ENCODE peak calls at places on chromosomes 7 and 10, in nine cellular contexts. One of them, this sample, is unnamed.

GRCh38 chr10:91162495-91163268 is 57.8 kb upstream of the PCGF5 start:
- DNase-seq in HFFc6: peak
- DNase-seq in Right ventricle myocardium superior: peak
- DNase-seq in left ventricle myocardium superior: peak
- DNase-seq in suprapubic skin: peak
- DNase-seq in stimulated activated naive B cell treated with anti-CD40 and anti-IgM and Interleukin-4, amounts not matched to agents 10 μg/mL and 1 μg/mL and 100 μg/mL, for 72 hours: peak
- DNase-seq in IMR-90: peak
- DNase-seq in HEK293T: peak
- DNase-seq in mucosa of gallbladder: peak
- DNase-seq in this sample: peak

GRCh38 chr7:148669907-148670306 is 28.8 kb upstream of the CUL1 start:
- DNase-seq in HFFc6: no peak
- DNase-seq in Right ventricle myocardium superior: no peak
- DNase-seq in left ventricle myocardium superior: no peak
- DNase-seq in suprapubic skin: no peak
- DNase-seq in stimulated activated naive B cell treated with anti-CD40 and anti-IgM and Interleukin-4, amounts not matched to agents 10 μg/mL and 1 μg/mL and 100 μg/mL, for 72 hours: no peak
- DNase-seq in IMR-90: peak
- DNase-seq in HEK293T: no peak
- DNase-seq in mucosa of gallbladder: no peak
- DNase-seq in this sample: no peak

GRCh38 chr10:115827650-115828049 is 445.4 kb downstream of the GFRA1 start:
- DNase-seq in HFFc6: peak
- DNase-seq in Right ventricle myocardium superior: no peak
- DNase-seq in left ventricle myocardium superior: no peak
- DNase-seq in suprapubic skin: no peak
- DNase-seq in stimulated activated naive B cell treated with anti-CD40 and anti-IgM and Interleukin-4, amounts not matched to agents 10 μg/mL and 1 μg/mL and 100 μg/mL, for 72 hours: no peak
- DNase-seq in IMR-90: peak
- DNase-seq in HEK293T: no peak
- DNase-seq in mucosa of gallbladder: no peak
- DNase-seq in this sample: no peak

GRCh38 chr10:131427253-131427652 is 115.7 kb upstream of the TCERG1L start:
- DNase-seq in HFFc6: no peak
- DNase-seq in Right ventricle myocardium superior: no peak
- DNase-seq in left ventricle myocardium superior: no peak
- DNase-seq in suprapubic skin: no peak
- DNase-seq in stimulated activated naive B cell treated with anti-CD40 and anti-IgM and Interleukin-4, amounts not matched to agents 10 μg/mL and 1 μg/mL and 100 μg/mL, for 72 hours: no peak
- DNase-seq in IMR-90: no peak
- DNase-seq in HEK293T: no peak
- DNase-seq in mucosa of gallbladder: no peak
- DNase-seq in this sample: no peak

GRCh38 chr7:1567893-1568292 is 1.9 kb downstream of the PSMG3 start:
- DNase-seq in HFFc6: no peak
- DNase-seq in Right ventricle myocardium superior: no peak
- DNase-seq in left ventricle myocardium superior: peak
- DNase-seq in suprapubic skin: no peak
- DNase-seq in stimulated activated naive B cell treated with anti-CD40 and anti-IgM and Interleukin-4, amounts not matched to agents 10 μg/mL and 1 μg/mL and 100 μg/mL, for 72 hours: no peak
- DNase-seq in IMR-90: peak
- DNase-seq in HEK293T: no peak
- DNase-seq in mucosa of gallbladder: peak
- DNase-seq in this sample: no peak

GRCh38 chr10:99346247-99346646 is 17.1 kb downstream of the CNNM1 start:
- DNase-seq in HFFc6: peak
- DNase-seq in Right ventricle myocardium superior: no peak
- DNase-seq in left ventricle myocardium superior: no peak
- DNase-seq in suprapubic skin: no peak
- DNase-seq in stimulated activated naive B cell treated with anti-CD40 and anti-IgM and Interleukin-4, amounts not matched to agents 10 μg/mL and 1 μg/mL and 100 μg/mL, for 72 hours: no peak
- DNase-seq in IMR-90: peak
- DNase-seq in HEK293T: no peak
- DNase-seq in mucosa of gallbladder: no peak
- DNase-seq in this sample: no peak

GRCh38 chr7:104252409-104253134 is 44.8 kb upstream of the ORC5 start:
- DNase-seq in HFFc6: peak
- DNase-seq in Right ventricle myocardium superior: no peak
- DNase-seq in left ventricle myocardium superior: no peak
- DNase-seq in suprapubic skin: no peak
- DNase-seq in stimulated activated naive B cell treated with anti-CD40 and anti-IgM and Interleukin-4, amounts not matched to agents 10 μg/mL and 1 μg/mL and 100 μg/mL, for 72 hours: no peak
- DNase-seq in IMR-90: no peak
- DNase-seq in HEK293T: peak
- DNase-seq in mucosa of gallbladder: no peak
- DNase-seq in this sample: no peak

GRCh38 chr10:88843171-88843570 is 8.5 kb downstream of the ANKRD22 start:
- DNase-seq in HFFc6: no peak
- DNase-seq in Right ventricle myocardium superior: no peak
- DNase-seq in left ventricle myocardium superior: no peak
- DNase-seq in suprapubic skin: no peak
- DNase-seq in stimulated activated naive B cell treated with anti-CD40 and anti-IgM and Interleukin-4, amounts not matched to agents 10 μg/mL and 1 μg/mL and 100 μg/mL, for 72 hours: no peak
- DNase-seq in IMR-90: no peak
- DNase-seq in HEK293T: no peak
- DNase-seq in mucosa of gallbladder: no peak
- DNase-seq in this sample: no peak

GRCh38 chr7:138980575-138981285 is 459 bp downstream of the KIAA1549 start:
- DNase-seq in HFFc6: no peak
- DNase-seq in Right ventricle myocardium superior: peak
- DNase-seq in left ventricle myocardium superior: no peak
- DNase-seq in suprapubic skin: no peak
- DNase-seq in stimulated activated naive B cell treated with anti-CD40 and anti-IgM and Interleukin-4, amounts not matched to agents 10 μg/mL and 1 μg/mL and 100 μg/mL, for 72 hours: no peak
- DNase-seq in IMR-90: no peak
- DNase-seq in HEK293T: no peak
- DNase-seq in mucosa of gallbladder: no peak
- DNase-seq in this sample: no peak

GRCh38 chr7:122887198-122887597 is 938 bp upstream of the CADPS2 start:
- DNase-seq in HFFc6: no peak
- DNase-seq in Right ventricle myocardium superior: peak
- DNase-seq in left ventricle myocardium superior: peak
- DNase-seq in suprapubic skin: peak
- DNase-seq in stimulated activated naive B cell treated with anti-CD40 and anti-IgM and Interleukin-4, amounts not matched to agents 10 μg/mL and 1 μg/mL and 100 μg/mL, for 72 hours: no peak
- DNase-seq in IMR-90: peak
- DNase-seq in HEK293T: peak
- DNase-seq in mucosa of gallbladder: peak
- DNase-seq in this sample: no peak

GRCh38 chr7:68470836-68471235 is 1127.4 kb upstream of the AUTS2 start:
- DNase-seq in HFFc6: no peak
- DNase-seq in Right ventricle myocardium superior: no peak
- DNase-seq in left ventricle myocardium superior: no peak
- DNase-seq in suprapubic skin: no peak
- DNase-seq in stimulated activated naive B cell treated with anti-CD40 and anti-IgM and Interleukin-4, amounts not matched to agents 10 μg/mL and 1 μg/mL and 100 μg/mL, for 72 hours: no peak
- DNase-seq in IMR-90: no peak
- DNase-seq in HEK293T: no peak
- DNase-seq in mucosa of gallbladder: no peak
- DNase-seq in this sample: no peak

GRCh38 chr10:126227762-126228134 is 160.5 kb downstream of the ADAM12 start:
- DNase-seq in HFFc6: peak
- DNase-seq in Right ventricle myocardium superior: no peak
- DNase-seq in left ventricle myocardium superior: no peak
- DNase-seq in suprapubic skin: no peak
- DNase-seq in stimulated activated naive B cell treated with anti-CD40 and anti-IgM and Interleukin-4, amounts not matched to agents 10 μg/mL and 1 μg/mL and 100 μg/mL, for 72 hours: no peak
- DNase-seq in IMR-90: peak
- DNase-seq in HEK293T: no peak
- DNase-seq in mucosa of gallbladder: no peak
- DNase-seq in this sample: no peak

GRCh38 chr10:114077815-114078219 is 34.2 kb downstream of the ADRB1 start:
- DNase-seq in HFFc6: no peak
- DNase-seq in Right ventricle myocardium superior: no peak
- DNase-seq in left ventricle myocardium superior: no peak
- DNase-seq in suprapubic skin: no peak
- DNase-seq in stimulated activated naive B cell treated with anti-CD40 and anti-IgM and Interleukin-4, amounts not matched to agents 10 μg/mL and 1 μg/mL and 100 μg/mL, for 72 hours: no peak
- DNase-seq in IMR-90: no peak
- DNase-seq in HEK293T: no peak
- DNase-seq in mucosa of gallbladder: no peak
- DNase-seq in this sample: no peak

GRCh38 chr10:132272061-132272766 is 35.5 kb downstream of the STK32C start:
- DNase-seq in HFFc6: no peak
- DNase-seq in Right ventricle myocardium superior: peak
- DNase-seq in left ventricle myocardium superior: peak
- DNase-seq in suprapubic skin: no peak
- DNase-seq in stimulated activated naive B cell treated with anti-CD40 and anti-IgM and Interleukin-4, amounts not matched to agents 10 μg/mL and 1 μg/mL and 100 μg/mL, for 72 hours: no peak
- DNase-seq in IMR-90: peak
- DNase-seq in HEK293T: no peak
- DNase-seq in mucosa of gallbladder: peak
- DNase-seq in this sample: no peak

GRCh38 chr7:8113184-8113583 is 144.6 kb downstream of the GLCCI1 start:
- DNase-seq in HFFc6: no peak
- DNase-seq in Right ventricle myocardium superior: no peak
- DNase-seq in left ventricle myocardium superior: peak
- DNase-seq in suprapubic skin: no peak
- DNase-seq in stimulated activated naive B cell treated with anti-CD40 and anti-IgM and Interleukin-4, amounts not matched to agents 10 μg/mL and 1 μg/mL and 100 μg/mL, for 72 hours: no peak
- DNase-seq in IMR-90: no peak
- DNase-seq in HEK293T: no peak
- DNase-seq in mucosa of gallbladder: no peak
- DNase-seq in this sample: no peak

GRCh38 chr7:63968629-63969028 is 30.0 kb upstream of the ZNF722 start:
- DNase-seq in HFFc6: no peak
- DNase-seq in Right ventricle myocardium superior: no peak
- DNase-seq in left ventricle myocardium superior: no peak
- DNase-seq in suprapubic skin: no peak
- DNase-seq in stimulated activated naive B cell treated with anti-CD40 and anti-IgM and Interleukin-4, amounts not matched to agents 10 μg/mL and 1 μg/mL and 100 μg/mL, for 72 hours: no peak
- DNase-seq in IMR-90: no peak
- DNase-seq in HEK293T: no peak
- DNase-seq in mucosa of gallbladder: no peak
- DNase-seq in this sample: no peak

GRCh38 chr10:98361131-98361633 is 53.8 kb downstream of the PYROXD2 start:
- DNase-seq in HFFc6: peak
- DNase-seq in Right ventricle myocardium superior: peak
- DNase-seq in left ventricle myocardium superior: peak
- DNase-seq in suprapubic skin: peak
- DNase-seq in stimulated activated naive B cell treated with anti-CD40 and anti-IgM and Interleukin-4, amounts not matched to agents 10 μg/mL and 1 μg/mL and 100 μg/mL, for 72 hours: peak
- DNase-seq in IMR-90: peak
- DNase-seq in HEK293T: no peak
- DNase-seq in mucosa of gallbladder: peak
- DNase-seq in this sample: peak

GRCh38 chr7:83643754-83644153 is 5.2 kb downstream of the SEMA3E start:
- DNase-seq in HFFc6: no peak
- DNase-seq in Right ventricle myocardium superior: no peak
- DNase-seq in left ventricle myocardium superior: no peak
- DNase-seq in suprapubic skin: no peak
- DNase-seq in stimulated activated naive B cell treated with anti-CD40 and anti-IgM and Interleukin-4, amounts not matched to agents 10 μg/mL and 1 μg/mL and 100 μg/mL, for 72 hours: no peak
- DNase-seq in IMR-90: no peak
- DNase-seq in HEK293T: no peak
- DNase-seq in mucosa of gallbladder: peak
- DNase-seq in this sample: no peak

GRCh38 chr7:151386301-151387160 is 23.3 kb downstream of the WDR86 start:
- DNase-seq in HFFc6: no peak
- DNase-seq in Right ventricle myocardium superior: no peak
- DNase-seq in left ventricle myocardium superior: peak
- DNase-seq in suprapubic skin: no peak
- DNase-seq in stimulated activated naive B cell treated with anti-CD40 and anti-IgM and Interleukin-4, amounts not matched to agents 10 μg/mL and 1 μg/mL and 100 μg/mL, for 72 hours: no peak
- DNase-seq in IMR-90: no peak
- DNase-seq in HEK293T: no peak
- DNase-seq in mucosa of gallbladder: no peak
- DNase-seq in this sample: no peak

GRCh38 chr7:66871076-66871475 is 49.9 kb upstream of the TMEM248 start:
- DNase-seq in HFFc6: no peak
- DNase-seq in Right ventricle myocardium superior: no peak
- DNase-seq in left ventricle myocardium superior: no peak
- DNase-seq in suprapubic skin: no peak
- DNase-seq in stimulated activated naive B cell treated with anti-CD40 and anti-IgM and Interleukin-4, amounts not matched to agents 10 μg/mL and 1 μg/mL and 100 μg/mL, for 72 hours: no peak
- DNase-seq in IMR-90: no peak
- DNase-seq in HEK293T: no peak
- DNase-seq in mucosa of gallbladder: no peak
- DNase-seq in this sample: no peak

GRCh38 chr10:79905322-79906314 is 43.3 kb downstream of the SFTPD start:
- DNase-seq in HFFc6: peak
- DNase-seq in Right ventricle myocardium superior: no peak
- DNase-seq in left ventricle myocardium superior: no peak
- DNase-seq in suprapubic skin: no peak
- DNase-seq in stimulated activated naive B cell treated with anti-CD40 and anti-IgM and Interleukin-4, amounts not matched to agents 10 μg/mL and 1 μg/mL and 100 μg/mL, for 72 hours: no peak
- DNase-seq in IMR-90: peak
- DNase-seq in HEK293T: no peak
- DNase-seq in mucosa of gallbladder: no peak
- DNase-seq in this sample: no peak

GRCh38 chr7:5670173-5670933 is 111.1 kb downstream of the RNF216 start:
- DNase-seq in HFFc6: no peak
- DNase-seq in Right ventricle myocardium superior: no peak
- DNase-seq in left ventricle myocardium superior: no peak
- DNase-seq in suprapubic skin: no peak
- DNase-seq in stimulated activated naive B cell treated with anti-CD40 and anti-IgM and Interleukin-4, amounts not matched to agents 10 μg/mL and 1 μg/mL and 100 μg/mL, for 72 hours: no peak
- DNase-seq in IMR-90: peak
- DNase-seq in HEK293T: no peak
- DNase-seq in mucosa of gallbladder: no peak
- DNase-seq in this sample: no peak

GRCh38 chr10:127196227-127196954 is at the start of gene INSYN2A:
- DNase-seq in HFFc6: peak
- DNase-seq in Right ventricle myocardium superior: no peak
- DNase-seq in left ventricle myocardium superior: peak
- DNase-seq in suprapubic skin: no peak
- DNase-seq in stimulated activated naive B cell treated with anti-CD40 and anti-IgM and Interleukin-4, amounts not matched to agents 10 μg/mL and 1 μg/mL and 100 μg/mL, for 72 hours: no peak
- DNase-seq in IMR-90: peak
- DNase-seq in HEK293T: peak
- DNase-seq in mucosa of gallbladder: no peak
- DNase-seq in this sample: no peak

GRCh38 chr7:47514818-47515217 is 67.1 kb downstream of the TNS3 start:
- DNase-seq in HFFc6: no peak
- DNase-seq in Right ventricle myocardium superior: no peak
- DNase-seq in left ventricle myocardium superior: no peak
- DNase-seq in suprapubic skin: no peak
- DNase-seq in stimulated activated naive B cell treated with anti-CD40 and anti-IgM and Interleukin-4, amounts not matched to agents 10 μg/mL and 1 μg/mL and 100 μg/mL, for 72 hours: no peak
- DNase-seq in IMR-90: peak
- DNase-seq in HEK293T: no peak
- DNase-seq in mucosa of gallbladder: no peak
- DNase-seq in this sample: no peak

GRCh38 chr10:24723788-24724380 is at the start of gene ARHGAP21:
- DNase-seq in HFFc6: peak
- DNase-seq in Right ventricle myocardium superior: peak
- DNase-seq in left ventricle myocardium superior: peak
- DNase-seq in suprapubic skin: peak
- DNase-seq in stimulated activated naive B cell treated with anti-CD40 and anti-IgM and Interleukin-4, amounts not matched to agents 10 μg/mL and 1 μg/mL and 100 μg/mL, for 72 hours: peak
- DNase-seq in IMR-90: peak
- DNase-seq in HEK293T: peak
- DNase-seq in mucosa of gallbladder: peak
- DNase-seq in this sample: peak

GRCh38 chr10:33945051-33945450 is 610.6 kb upstream of the NRP1 start:
- DNase-seq in HFFc6: no peak
- DNase-seq in Right ventricle myocardium superior: no peak
- DNase-seq in left ventricle myocardium superior: no peak
- DNase-seq in suprapubic skin: no peak
- DNase-seq in stimulated activated naive B cell treated with anti-CD40 and anti-IgM and Interleukin-4, amounts not matched to agents 10 μg/mL and 1 μg/mL and 100 μg/mL, for 72 hours: no peak
- DNase-seq in IMR-90: no peak
- DNase-seq in HEK293T: no peak
- DNase-seq in mucosa of gallbladder: no peak
- DNase-seq in this sample: no peak

GRCh38 chr10:344582-345200 is 209.4 kb downstream of the ZMYND11 start:
- DNase-seq in HFFc6: no peak
- DNase-seq in Right ventricle myocardium superior: no peak
- DNase-seq in left ventricle myocardium superior: no peak
- DNase-seq in suprapubic skin: no peak
- DNase-seq in stimulated activated naive B cell treated with anti-CD40 and anti-IgM and Interleukin-4, amounts not matched to agents 10 μg/mL and 1 μg/mL and 100 μg/mL, for 72 hours: no peak
- DNase-seq in IMR-90: no peak
- DNase-seq in HEK293T: no peak
- DNase-seq in mucosa of gallbladder: no peak
- DNase-seq in this sample: no peak

GRCh38 chr7:100687740-100688592 is 6.1 kb downstream of the GIGYF1 start:
- DNase-seq in HFFc6: peak
- DNase-seq in Right ventricle myocardium superior: no peak
- DNase-seq in left ventricle myocardium superior: peak
- DNase-seq in suprapubic skin: no peak
- DNase-seq in stimulated activated naive B cell treated with anti-CD40 and anti-IgM and Interleukin-4, amounts not matched to agents 10 μg/mL and 1 μg/mL and 100 μg/mL, for 72 hours: no peak
- DNase-seq in IMR-90: peak
- DNase-seq in HEK293T: no peak
- DNase-seq in mucosa of gallbladder: no peak
- DNase-seq in this sample: no peak

GRCh38 chr7:36129048-36129534 is 24.0 kb upstream of the EEPD1 start:
- DNase-seq in HFFc6: peak
- DNase-seq in Right ventricle myocardium superior: no peak
- DNase-seq in left ventricle myocardium superior: no peak
- DNase-seq in suprapubic skin: no peak
- DNase-seq in stimulated activated naive B cell treated with anti-CD40 and anti-IgM and Interleukin-4, amounts not matched to agents 10 μg/mL and 1 μg/mL and 100 μg/mL, for 72 hours: no peak
- DNase-seq in IMR-90: peak
- DNase-seq in HEK293T: no peak
- DNase-seq in mucosa of gallbladder: peak
- DNase-seq in this sample: no peak

GRCh38 chr10:87093461-87094372 is 926 bp downstream of the GLUD1 start:
- DNase-seq in HFFc6: peak
- DNase-seq in Right ventricle myocardium superior: peak
- DNase-seq in left ventricle myocardium superior: peak
- DNase-seq in suprapubic skin: peak
- DNase-seq in stimulated activated naive B cell treated with anti-CD40 and anti-IgM and Interleukin-4, amounts not matched to agents 10 μg/mL and 1 μg/mL and 100 μg/mL, for 72 hours: peak
- DNase-seq in IMR-90: peak
- DNase-seq in HEK293T: peak
- DNase-seq in mucosa of gallbladder: peak
- DNase-seq in this sample: peak

GRCh38 chr7:105849122-105849855 is 27.1 kb downstream of the ATXN7L1 start:
- DNase-seq in HFFc6: no peak
- DNase-seq in Right ventricle myocardium superior: no peak
- DNase-seq in left ventricle myocardium superior: no peak
- DNase-seq in suprapubic skin: no peak
- DNase-seq in stimulated activated naive B cell treated with anti-CD40 and anti-IgM and Interleukin-4, amounts not matched to agents 10 μg/mL and 1 μg/mL and 100 μg/mL, for 72 hours: no peak
- DNase-seq in IMR-90: no peak
- DNase-seq in HEK293T: no peak
- DNase-seq in mucosa of gallbladder: no peak
- DNase-seq in this sample: peak

This sample was measured in stimulated activated naive CD4-positive, alpha-beta T cell treated with Interleukin-2 at 50 U/mL for 16 hours.